ENCODE peak calls at places on chromosomes 5 and 9, in four cellular contexts. G is heart left ventricle, A is OCI-LY7, O is pancreas. K is an unnamed sample.

GRCh38 chr9:111094433-111095421 is 56.5 kb upstream of the LPAR1 start:
- DNase-seq in A (no peak), O (no peak), G (peak; percentile 16), K (peak; percentile 8)

GRCh38 chr9:73039253-73039915 is 86.5 kb upstream of the ALDH1A1 start:
- DNase-seq in G (no peak), A (no peak), O (no peak), K (peak; percentile 58)

GRCh38 chr5:150446583-150446982 is 3.0 kb downstream of the RPS14 start:
- DNase-seq in A (no peak), O (no peak), G (no peak), K (no peak)

GRCh38 chr5:100676807-100677631 is 141.8 kb downstream of the FAM174A start:
- DNase-seq in A (no peak), O (no peak), G (no peak), K (no peak)

GRCh38 chr9:32992596-32993238 is 8.7 kb downstream of the APTX start:
- DNase-seq in A (no peak), O (no peak), G (no peak), K (no peak)

GRCh38 chr9:122325124-122325523 is 45.7 kb upstream of the PTGS1 start:
- DNase-seq in G (no peak), A (no peak), O (no peak), K (no peak)

GRCh38 chr5:83834306-83834705 is 113.7 kb upstream of the HAPLN1 start:
- DNase-seq in G (no peak), A (no peak), O (no peak), K (peak; percentile 55)

GRCh38 chr9:136618578-136619547 is 43.9 kb upstream of the EGFL7 start:
- DNase-seq in O (peak; percentile 60), A (peak; percentile 63), G (no peak), K (no peak)

GRCh38 chr9:133846483-133847090 is 108.4 kb upstream of the SARDH start:
- DNase-seq in G (no peak), O (no peak), A (no peak), K (no peak)

GRCh38 chr5:58184910-58185309 is 275.0 kb downstream of the PLK2 start:
- DNase-seq in G (no peak), A (no peak), O (no peak), K (no peak)

GRCh38 chr5:108966910-108967309 is 219.2 kb downstream of the FER start:
- DNase-seq in G (no peak), O (no peak), A (no peak), K (no peak)

GRCh38 chr9:20658677-20659473 is 25.2 kb upstream of the FOCAD start:
- DNase-seq in O (no peak), A (no peak), G (no peak), K (no peak)

GRCh38 chr9:4228606-4229005 is 71.3 kb downstream of the GLIS3 start:
- DNase-seq in O (no peak), G (no peak), A (no peak), K (no peak)

GRCh38 chr9:77648458-77649108 is 461 bp upstream of the GNA14 start:
- DNase-seq in A (no peak), G (peak; percentile 63), O (peak; percentile 84), K (peak; percentile 81)

GRCh38 chr5:53019320-53019719 is 30.2 kb downstream of the ITGA2 start:
- DNase-seq in O (no peak), G (no peak), A (no peak), K (no peak)

GRCh38 chr5:56319281-56320242 is 86.4 kb upstream of the ANKRD55 start:
- DNase-seq in O (no peak), G (peak; percentile 26), A (no peak), K (peak; percentile 17)

GRCh38 chr9:34547960-34548603 is 25.3 kb upstream of the ENHO start:
- DNase-seq in G (peak; percentile 72), A (peak; percentile 18), O (peak; percentile 88), K (peak; percentile 59)

GRCh38 chr9:133978226-133979123 is 13.6 kb downstream of the VAV2 start:
- DNase-seq in A (no peak), O (peak; percentile 78), G (no peak), K (no peak)

GRCh38 chr5:139140631-139141071 is 57.5 kb downstream of the SIL1 start:
- DNase-seq in O (no peak), A (no peak), G (no peak), K (peak; percentile 69)

GRCh38 chr5:73120222-73121108 is at the start of gene TMEM171:
- DNase-seq in G (no peak), O (peak; percentile 81), A (no peak), K (peak; percentile 85)

GRCh38 chr9:126569036-126569435 is 44.7 kb upstream of the LMX1B start:
- DNase-seq in A (no peak), O (no peak), G (no peak), K (no peak)

GRCh38 chr5:72035831-72036230 is 71.4 kb upstream of the MAP1B start:
- DNase-seq in G (no peak), A (no peak), O (no peak), K (no peak)

GRCh38 chr5:72034710-72035109 is 72.6 kb upstream of the MAP1B start:
- DNase-seq in A (no peak), G (no peak), O (no peak), K (no peak)

GRCh38 chr5:72030237-72030636 is 77.0 kb upstream of the MAP1B start:
- DNase-seq in A (no peak), G (no peak), O (no peak), K (no peak)

GRCh38 chr5:72036951-72037350 is 70.3 kb upstream of the MAP1B start:
- DNase-seq in O (no peak), A (no peak), G (no peak), K (no peak)

DNA sequence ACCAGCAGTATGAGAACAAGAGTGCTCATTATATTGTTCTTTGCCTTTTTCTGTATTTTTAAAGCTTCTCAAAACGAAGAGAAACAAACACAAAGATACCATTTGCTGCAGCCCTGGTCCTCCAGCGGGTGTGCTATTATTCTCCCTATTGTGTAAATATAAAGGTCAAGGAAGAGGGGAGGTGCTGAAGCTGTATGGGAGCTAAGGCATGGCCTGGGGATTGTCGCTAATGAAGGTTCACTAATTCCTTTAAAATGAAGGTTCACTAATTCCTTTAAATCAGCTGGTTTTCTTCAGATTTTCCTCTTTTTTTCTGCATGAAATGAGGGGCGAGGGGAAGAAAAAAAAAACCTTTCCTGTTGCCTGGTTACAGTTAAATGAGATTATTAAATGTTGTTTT is 74.5 kb upstream of the MAP1B start:
- DNase-seq in G (no peak), A (no peak), O (no peak), K (no peak)
- H3K4me3 ChIP-seq in G (no peak overlapping the region), A (no peak overlapping the region), O (no peak overlapping the region), K (no peak overlapping the region)

DNA sequence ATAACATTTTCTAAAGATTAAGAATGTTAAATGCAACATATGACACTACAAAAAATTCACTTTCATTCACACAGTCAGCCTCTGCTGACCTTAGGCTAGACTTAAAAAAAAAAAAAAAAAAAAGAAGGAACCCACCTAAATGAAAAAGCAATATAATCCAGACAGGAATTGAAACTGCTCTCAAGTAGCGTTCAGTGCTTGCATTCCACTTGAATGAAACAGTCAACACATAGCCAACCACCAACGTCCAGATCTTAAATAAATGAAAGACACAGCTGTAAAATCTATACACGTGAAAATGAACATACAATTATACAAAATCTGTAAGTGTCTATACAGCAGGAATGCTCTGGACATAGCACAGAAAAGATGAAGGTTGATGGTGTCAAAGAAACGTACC is 11.4 kb downstream of the TMEM245 start:
- DNase-seq in A (peak; percentile 79), G (no peak), O (no peak), K (no peak)
- H3K4me1 ChIP-seq in A (peaks cover 76% of the 10 kb centered on the region), G (peaks cover 43% of the 10 kb centered on the region), O (peaks cover 25% of the 10 kb centered on the region), K (peaks cover 61% of the 10 kb centered on the region)

DNA sequence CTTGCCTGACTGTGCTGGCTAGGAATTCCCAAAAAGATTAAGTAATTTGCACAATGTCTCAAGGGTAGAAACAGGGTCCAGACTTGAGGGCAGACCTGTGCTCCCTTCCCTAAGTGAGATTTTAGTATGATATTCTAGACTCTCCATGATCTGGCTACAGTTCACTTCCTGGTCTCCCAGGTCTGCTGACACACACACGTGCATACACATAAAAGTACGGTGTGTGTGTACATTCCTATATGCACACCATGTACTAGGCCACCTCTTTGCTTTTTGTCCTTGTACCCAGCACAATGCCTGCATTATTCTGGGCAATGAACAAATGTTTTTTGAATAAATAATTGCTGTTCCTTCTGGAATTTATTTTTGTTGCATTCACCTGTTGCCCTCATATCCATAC is 83.7 kb downstream of the SH3RF2 start:
- DNase-seq in O (no peak), A (no peak), G (no peak), K (no peak)
- H3K4me3 ChIP-seq in O (no peak overlapping the region), A (no peak overlapping the region), G (no peak overlapping the region), K (no peak overlapping the region)

GRCh38 chr5:106639488-106639887 is 1031.2 kb downstream of the EFNA5 start:
- DNase-seq in O (no peak), G (no peak), A (no peak), K (no peak)

GRCh38 chr5:106637275-106637674 is 1033.5 kb downstream of the EFNA5 start:
- DNase-seq in G (no peak), O (no peak), A (no peak), K (no peak)

GRCh38 chr5:106640511-106640910 is 1030.2 kb downstream of the EFNA5 start:
- DNase-seq in A (no peak), O (no peak), G (no peak), K (no peak)
- H3K4me1 ChIP-seq in A (no peaks in the 10 kb centered on the region), O (no peaks in the 10 kb centered on the region), G (no peaks in the 10 kb centered on the region), K (no peaks in the 10 kb centered on the region)

DNA sequence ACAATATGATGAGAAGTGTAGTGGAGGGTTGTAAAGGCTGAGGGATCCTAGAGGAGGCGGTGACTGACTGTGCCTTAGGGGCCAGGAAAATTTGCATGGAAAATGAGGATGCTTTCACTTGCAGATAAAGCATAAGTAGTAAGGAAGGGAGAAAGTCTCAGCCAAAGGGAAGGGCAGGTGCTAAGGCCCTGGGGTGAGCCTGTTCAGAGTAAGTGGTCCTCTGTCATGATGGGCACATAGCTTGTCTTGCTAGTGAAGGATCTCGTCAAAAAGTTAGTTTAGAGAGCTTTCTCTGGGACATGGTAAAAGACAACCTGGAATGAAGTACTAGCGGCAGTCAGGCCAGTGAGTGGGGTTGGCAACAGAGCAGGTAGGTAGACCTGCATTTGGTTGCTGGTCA is 75.4 kb upstream of the CPLX2 start:
- DNase-seq in O (no peak), G (no peak), A (no peak), K (no peak)
- H3K4me3 ChIP-seq in O (no peak overlapping the region), G (no peak overlapping the region), A (no peak overlapping the region), K (no peak overlapping the region)

GRCh38 chr5:180627386-180628120 is 21.8 kb downstream of the FLT4 start:
- DNase-seq in G (no peak), A (no peak), O (no peak), K (no peak)
- H3K4me1 ChIP-seq in G (no peaks in the 10 kb centered on the region), A (peaks cover 6% of the 10 kb centered on the region), O (no peaks in the 10 kb centered on the region), K (no peaks in the 10 kb centered on the region)

DNA sequence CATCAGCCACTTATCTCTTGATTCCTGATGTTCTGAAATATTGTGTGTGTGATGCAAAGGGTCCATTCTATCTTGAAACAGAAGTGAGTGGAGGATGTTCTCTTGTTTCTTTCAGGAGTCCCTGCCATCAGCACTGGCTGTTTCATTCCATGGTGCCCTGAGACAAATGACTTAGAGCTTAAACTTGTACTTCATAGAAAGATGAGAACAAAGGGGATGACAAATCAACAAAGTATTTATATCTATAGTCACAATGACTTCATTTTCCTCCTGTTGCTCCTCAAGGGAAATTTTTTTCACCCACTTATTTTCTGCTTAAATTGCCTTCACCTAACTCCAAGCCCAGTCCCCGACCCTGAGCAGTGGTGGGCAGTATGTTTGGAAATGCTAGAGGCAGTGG is 171.6 kb downstream of the TARS1 start:
- DNase-seq in O (no peak), G (no peak), A (no peak), K (no peak)
- H3K4me3 ChIP-seq in O (no peak overlapping the region), G (no peak overlapping the region), A (no peak overlapping the region), K (no peak overlapping the region)

GRCh38 chr9:92747459-92748232 is 17.0 kb downstream of the BICD2 start:
- DNase-seq in G (no peak), A (no peak), O (no peak), K (no peak)
- H3K4me1 ChIP-seq in G (peaks cover 30% of the 10 kb centered on the region), A (peaks cover 34% of the 10 kb centered on the region), O (peaks cover 1% of the 10 kb centered on the region), K (peaks cover 22% of the 10 kb centered on the region)

GRCh38 chr9:36165766-36166149 is 3.4 kb upstream of the CCIN start:
- DNase-seq in O (no peak), G (no peak), A (no peak), K (no peak)
- H3K4me3 ChIP-seq in O (no peak overlapping the region), G (peak overlapping the region; percentile 47), A (peak overlapping the region; percentile 69), K (no peak overlapping the region)

K was measured in thyroid gland.